ENCODE peak calls at places on chromosomes 3 and 15, in seven cellular contexts. H is dorsolateral prefrontal cortex, F is germinal center, N is kidney epithelial cell, R is mucosa of descending colon, C is activated T-helper 1 cell treated with Interleukin-2 at 50 U/mL for 16 hours, U is endodermal cell. I is an unnamed sample.

GRCh38 chr3:29285356-29286070 is 4.6 kb downstream of the RBMS3 start:
- DNase-seq in U (no peak), N (no peak), C (no peak), H (no peak), F (no peak), R (no peak), I (peak)

GRCh38 chr3:52313774-52314188 is 2.3 kb upstream of the DNAH1 start:
- DNase-seq in U (no peak), N (no peak), C (no peak), F (peak), R (peak), H (no peak), I (peak)

GRCh38 chr3:123449986-123450474 is 1.1 kb upstream of the ADCY5 start:
- DNase-seq in N (no peak), R (peak), H (peak), C (no peak), F (no peak), U (peak), I (no peak)

GRCh38 chr3:48661501-48662139 is 1.1 kb downstream of the CELSR3 start:
- DNase-seq in N (peak), C (peak), F (peak), R (peak), U (peak), H (peak), I (no peak)

GRCh38 chr3:3628676-3629328 is 170.4 kb upstream of the LRRN1 start:
- DNase-seq in R (no peak), F (no peak), H (no peak), U (no peak), C (no peak), N (no peak), I (no peak)

GRCh38 chr3:152021951-152022461 is 148.6 kb downstream of the SUCNR1 start:
- DNase-seq in C (no peak), R (no peak), H (no peak), N (peak), F (no peak), U (peak), I (peak)

GRCh38 chr3:52237659-52238172 is 1.2 kb downstream of the TWF2 start:
- DNase-seq in U (peak), F (no peak), H (peak), R (peak), C (no peak), N (peak), I (peak)

GRCh38 chr3:40961104-40961857 is 238.0 kb upstream of the CTNNB1 start:
- DNase-seq in F (no peak), R (no peak), N (no peak), C (no peak), U (no peak), H (no peak), I (no peak)

GRCh38 chr3:49839193-49839809 is 17.1 kb downstream of the TRAIP start:
- DNase-seq in U (peak), N (peak), C (peak), H (peak), F (peak), R (peak), I (peak)

GRCh38 chr3:49662021-49662420 is 12.1 kb upstream of the APEH start:
- DNase-seq in C (no peak), F (no peak), R (no peak), U (no peak), N (no peak), H (no peak), I (no peak)

GRCh38 chr15:97479957-97480356 is 480.5 kb upstream of the ARRDC4 start:
- DNase-seq in C (no peak), N (no peak), R (no peak), H (no peak), U (no peak), F (no peak), I (no peak)

GRCh38 chr3:129625071-129625874 is 18.8 kb upstream of the PLXND1 start:
- DNase-seq in U (peak), R (no peak), F (no peak), H (no peak), C (no peak), N (no peak), I (no peak)

I was measured in bronchial epithelial cell.